ENCODE peak calls at places on chromosome 10, in eight cellular contexts. T is adrenal gland; U is small intestine; D is heart left ventricle; P is OCI-LY7; Y is Peyer's patch; G is colonic mucosa; L is CD8-positive, alpha-beta T cell. Q is an unnamed sample.

GRCh38 chr10:96072673-96073072 is 29.3 kb downstream of the CCNJ start:
- DNase-seq in P (no peak), U (no peak), Y (no peak), T (no peak), G (no peak), D (no peak), L (no peak), Q (no peak)

GRCh38 chr10:125468273-125468672 is 214.7 kb downstream of the TEX36 start:
- DNase-seq in L (no peak), D (no peak), G (no peak), Y (no peak), U (no peak), T (no peak), P (no peak), Q (no peak)

GRCh38 chr10:101385866-101386658 is 32.1 kb downstream of the BTRC start:
- DNase-seq in P (no peak), L (no peak), Y (no peak), T (no peak), G (no peak), U (no peak), D (no peak), Q (no peak)

GRCh38 chr10:95542330-95542729 is 18.8 kb downstream of the SORBS1 start:
- DNase-seq in U (peak; percentile 37), L (no peak), P (no peak), G (no peak), D (peak; percentile 42), T (peak; percentile 23), Y (no peak), Q (no peak)

GRCh38 chr10:8544057-8544380 is 489.5 kb downstream of the GATA3 start:
- DNase-seq in L (no peak), T (no peak), Y (no peak), U (no peak), P (no peak), D (no peak), G (no peak), Q (no peak)

GRCh38 chr10:16597656-16598055 is 76.0 kb upstream of the C1QL3 start:
- DNase-seq in Y (no peak), P (no peak), D (no peak), U (no peak), T (no peak), G (no peak), L (no peak), Q (no peak)

GRCh38 chr10:77680065-77680464 is 42.5 kb upstream of the KCNMA1 start:
- DNase-seq in T (no peak), Y (no peak), P (no peak), G (no peak), L (no peak), D (no peak), U (no peak), Q (no peak)

GRCh38 chr10:4512557-4513286 is 313.3 kb upstream of the AKR1E2 start:
- DNase-seq in Y (peak; percentile 59), G (peak; percentile 39), T (no peak), P (peak; percentile 4), U (peak; percentile 56), D (peak; percentile 78), L (no peak), Q (no peak)

GRCh38 chr10:16440396-16441105 is 3.7 kb downstream of the PTER start:
- DNase-seq in T (peak; percentile 24), U (peak; percentile 72), P (no peak), G (peak; percentile 24), D (no peak), L (no peak), Y (peak; percentile 50), Q (no peak)

GRCh38 chr10:115572740-115573455 is 479.7 kb downstream of the ATRNL1 start:
- DNase-seq in Y (no peak), L (no peak), D (no peak), T (no peak), G (no peak), U (no peak), P (no peak), Q (no peak)

GRCh38 chr10:29648983-29649268 is 14.2 kb upstream of the SVIL start:
- DNase-seq in Y (peak; percentile 61), G (peak; percentile 56), U (no peak), D (no peak), P (no peak), L (no peak), T (peak; percentile 68), Q (no peak)

GRCh38 chr10:99582255-99582770 is 37.9 kb downstream of the SLC25A28 start:
- DNase-seq in L (no peak), P (no peak), Y (no peak), D (no peak), U (no peak), G (no peak), T (no peak), Q (no peak)

GRCh38 chr10:21399392-21400015 is 126.0 kb downstream of the SKIDA1 start:
- DNase-seq in G (no peak), D (no peak), U (no peak), P (no peak), L (no peak), T (no peak), Y (no peak), Q (no peak)

GRCh38 chr10:135601-136464 is 578 bp downstream of the ZMYND11 start:
- DNase-seq in G (peak; percentile 70), Y (peak; percentile 84), D (peak; percentile 73), P (peak; percentile 62), T (peak; percentile 79), U (peak; percentile 74), L (peak; percentile 56), Q (peak; percentile 36)

GRCh38 chr10:61634711-61635110 is 28.0 kb upstream of the CABCOCO1 start:
- DNase-seq in Y (no peak), G (no peak), U (no peak), D (no peak), P (no peak), L (no peak), T (no peak), Q (no peak)

GRCh38 chr10:35011771-35012191 is 78.4 kb downstream of the CUL2 start:
- DNase-seq in P (no peak), L (no peak), T (no peak), D (no peak), G (no peak), Y (no peak), U (no peak), Q (no peak)

GRCh38 chr10:84196083-84196482 is 1.7 kb downstream of the CDHR1 start:
- DNase-seq in U (no peak), P (no peak), G (peak; percentile 82), D (no peak), L (no peak), T (no peak), Y (peak; percentile 66), Q (no peak)

GRCh38 chr10:31687545-31688482 is 240.8 kb downstream of the ARHGAP12 start:
- DNase-seq in G (no peak), U (no peak), T (no peak), L (no peak), D (no peak), P (no peak), Y (no peak), Q (no peak)

GRCh38 chr10:43970747-43971146 is 322.1 kb upstream of the ZNF32 start:
- DNase-seq in D (no peak), G (no peak), P (no peak), Y (no peak), U (no peak), T (no peak), L (no peak), Q (no peak)

GRCh38 chr10:114648368-114648767 is 9.7 kb downstream of the ABLIM1 start:
- DNase-seq in P (no peak), D (no peak), T (peak; percentile 82), G (peak; percentile 46), U (peak; percentile 39), Y (no peak), L (no peak), Q (no peak)

GRCh38 chr10:68897336-68897741 is 3.8 kb upstream of the DDX50 start:
- DNase-seq in Y (peak; percentile 75), L (no peak), U (peak; percentile 78), D (peak; percentile 29), T (peak; percentile 59), P (peak; percentile 58), G (peak; percentile 73), Q (no peak)

GRCh38 chr10:131081386-131081785 is 230.1 kb downstream of the TCERG1L start:
- DNase-seq in Y (no peak), T (no peak), D (no peak), G (no peak), U (no peak), P (no peak), L (no peak), Q (no peak)

GRCh38 chr10:131078131-131078881 is 233.2 kb downstream of the TCERG1L start:
- DNase-seq in T (no peak), G (no peak), P (no peak), Y (no peak), L (no peak), D (no peak), U (no peak), Q (no peak)

GRCh38 chr10:131077724-131078123 is 233.8 kb downstream of the TCERG1L start:
- DNase-seq in P (no peak), D (no peak), Y (no peak), G (no peak), U (no peak), T (no peak), L (no peak), Q (no peak)

GRCh38 chr10:131080571-131080970 is 230.9 kb downstream of the TCERG1L start:
- DNase-seq in T (no peak), G (no peak), L (no peak), U (no peak), P (no peak), D (no peak), Y (no peak), Q (no peak)

GRCh38 chr10:131079314-131079713 is 232.2 kb downstream of the TCERG1L start:
- DNase-seq in Y (no peak), D (no peak), P (no peak), U (no peak), L (no peak), T (no peak), G (no peak), Q (no peak)
- H3K9me3 ChIP-seq in Y (no peaks in the 10 kb centered on the region), D (no peaks in the 10 kb centered on the region), P (no peaks in the 10 kb centered on the region), U (no peaks in the 10 kb centered on the region), L (no peaks in the 10 kb centered on the region), T (no peaks in the 10 kb centered on the region), G (no peaks in the 10 kb centered on the region), Q (no peaks in the 10 kb centered on the region)

GRCh38 chr10:1610986-1611770 is 126.1 kb downstream of the ADARB2 start:
- DNase-seq in U (no peak), P (no peak), G (no peak), D (no peak), T (no peak), Y (no peak), L (no peak), Q (no peak)
- H3K9me3 ChIP-seq in U (no peaks in the 10 kb centered on the region), P (no peaks in the 10 kb centered on the region), G (no peaks in the 10 kb centered on the region), D (no peaks in the 10 kb centered on the region), T (no peaks in the 10 kb centered on the region), Y (no peaks in the 10 kb centered on the region), L (no peaks in the 10 kb centered on the region), Q (no peaks in the 10 kb centered on the region)

GRCh38 chr10:80655898-80656297 is 118.2 kb downstream of the SH2D4B start:
- DNase-seq in Y (no peak), T (no peak), L (no peak), P (no peak), U (no peak), D (no peak), G (no peak), Q (no peak)
- H3K9me3 ChIP-seq in Y (peaks cover 15% of the 10 kb centered on the region), T (no peaks in the 10 kb centered on the region), L (peaks cover 4% of the 10 kb centered on the region), P (no peaks in the 10 kb centered on the region), U (no peaks in the 10 kb centered on the region), D (peaks cover 27% of the 10 kb centered on the region), G (no peaks in the 10 kb centered on the region), Q (no peaks in the 10 kb centered on the region)

DNA sequence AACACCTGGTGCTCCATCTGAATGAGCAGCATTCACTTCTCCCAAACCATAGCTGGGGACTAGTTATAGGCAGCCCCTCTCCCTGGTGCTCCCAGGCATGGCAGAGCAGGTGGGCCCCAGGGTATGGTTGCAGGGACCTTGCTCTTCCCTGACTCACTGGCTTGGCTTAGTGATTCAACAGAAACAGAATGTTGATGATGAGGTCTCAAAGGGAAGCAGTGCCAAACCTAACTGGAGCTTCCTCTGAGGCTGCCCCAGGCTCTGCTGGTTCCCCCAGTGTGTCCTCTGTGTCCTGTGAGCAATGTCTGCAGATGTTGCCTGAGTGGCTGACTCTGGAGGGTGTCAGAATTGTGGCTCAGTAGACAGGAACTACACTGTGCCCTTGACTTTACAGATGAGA is 3.7 kb downstream of the GPR26 start:
- DNase-seq in D (no peak), U (no peak), T (no peak), Y (no peak), P (no peak), L (no peak), G (no peak), Q (no peak)
- H3K9me3 ChIP-seq in D (no peaks in the 10 kb centered on the region), U (no peaks in the 10 kb centered on the region), T (no peaks in the 10 kb centered on the region), Y (no peaks in the 10 kb centered on the region), P (no peaks in the 10 kb centered on the region), L (no peaks in the 10 kb centered on the region), G (no peaks in the 10 kb centered on the region), Q (no peaks in the 10 kb centered on the region)